ENCODE peak calls at places on chromosomes 6 and 20, in five cellular contexts. S, R, N, D and X are unnamed samples.

GRCh38 chr20:49052334-49052733 is 6.2 kb downstream of the CSE1L start:
- DNase-seq in S (no peak), R (no peak), N (no peak), D (no peak), X (no peak)

GRCh38 chr6:473759-474453 is 82.4 kb downstream of the IRF4 start:
- DNase-seq in S (no peak), R (no peak), N (no peak), D (no peak), X (no peak)

GRCh38 chr6:7419065-7419464 is 29.5 kb downstream of the RIOK1 start:
- DNase-seq in S (no peak), R (no peak), N (no peak), D (no peak), X (no peak)

GRCh38 chr20:24825591-24825990 is 123.5 kb upstream of the CST7 start:
- DNase-seq in S (peak), R (no peak), N (no peak), D (no peak), X (no peak)

GRCh38 chr20:25085756-25086495 is 4.0 kb upstream of the VSX1 start:
- DNase-seq in S (no peak), R (peak), N (no peak), D (no peak), X (no peak)

GRCh38 chr6:156735751-156736150 is 41.4 kb upstream of the ARID1B start:
- DNase-seq in S (no peak), R (no peak), N (no peak), D (no peak), X (no peak)

GRCh38 chr6:111943723-111944122 is 70.5 kb upstream of the FYN start:
- DNase-seq in S (no peak), R (no peak), N (no peak), D (peak), X (no peak)

GRCh38 chr20:8589956-8590355 is 457.9 kb downstream of the PLCB1 start:
- DNase-seq in S (no peak), R (no peak), N (no peak), D (no peak), X (no peak)

GRCh38 chr6:117441824-117442264 is 16.1 kb upstream of the ROS1 start:
- DNase-seq in S (no peak), R (no peak), N (peak), D (no peak), X (no peak)

DNA sequence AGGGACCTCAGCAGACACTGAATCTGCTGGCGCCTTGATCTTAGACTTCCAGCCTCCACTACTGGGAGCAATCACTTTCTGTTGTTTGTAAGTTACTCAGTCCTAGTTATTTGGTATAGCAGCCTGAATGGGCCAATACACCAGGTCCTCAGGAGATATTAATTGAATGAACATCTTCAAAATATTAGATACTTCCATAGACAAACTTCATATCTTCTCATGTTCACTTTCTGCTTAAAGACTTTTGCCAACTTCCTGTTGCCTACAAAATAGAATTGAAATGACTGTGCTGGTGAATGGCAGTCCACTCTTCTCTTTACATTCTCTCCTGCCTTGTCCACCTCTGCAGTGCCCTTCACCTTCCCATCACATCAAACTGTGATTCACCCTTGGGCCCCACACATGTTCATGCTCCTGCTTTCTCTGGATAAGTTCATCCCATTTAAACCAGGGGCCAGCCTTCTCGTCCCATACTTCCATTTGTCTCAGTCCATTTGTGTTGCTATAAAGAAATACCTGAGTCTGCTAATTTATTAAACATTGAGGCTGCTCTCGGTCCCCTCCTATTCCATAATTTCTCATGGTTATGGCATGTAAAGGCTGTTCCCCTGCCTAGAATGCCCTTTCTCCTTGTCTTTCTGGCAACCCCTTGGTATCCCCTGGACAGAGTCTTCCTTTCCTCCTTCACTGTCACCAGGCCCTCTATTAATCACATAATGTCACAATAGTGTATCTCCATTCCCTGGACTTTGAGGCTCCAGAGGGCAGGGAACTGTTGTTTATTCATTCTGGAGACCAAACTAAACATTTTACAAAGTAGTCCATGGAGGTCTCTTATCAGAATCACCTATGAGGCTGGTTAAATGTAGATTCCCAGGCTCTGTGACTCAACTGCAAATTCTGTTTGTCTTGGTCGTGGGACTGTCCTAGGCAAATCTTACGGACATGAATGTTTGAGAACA is 148.3 kb upstream of the TMEM170B start:
- DNase-seq in S (no peak), R (no peak), N (no peak), D (no peak), X (no peak)
- H3K27ac ChIP-seq in S (no peak), R (peak), N (no peak), D (peak), X (peak)

GRCh38 chr6:3230275-3231212 is 3.1 kb upstream of the TUBB2B start:
- DNase-seq in S (no peak), R (no peak), N (no peak), D (no peak), X (no peak)
- H3K4me3 ChIP-seq in S (peak), R (no peak), N (peak), D (peak), X (peak)

GRCh38 chr6:138689849-138690248 is 83.7 kb upstream of the CCDC28A start:
- DNase-seq in S (no peak), R (no peak), N (no peak), D (no peak), X (no peak)

GRCh38 chr6:138692978-138693909 is 80.3 kb upstream of the CCDC28A start:
- DNase-seq in S (peak), R (peak), N (peak), D (peak), X (peak)

GRCh38 chr6:138692058-138692977 is 81.3 kb upstream of the CCDC28A start:
- DNase-seq in S (peak), R (peak), N (peak), D (peak), X (peak)

GRCh38 chr6:138691595-138692057 is 81.9 kb upstream of the CCDC28A start:
- DNase-seq in S (no peak), R (no peak), N (peak), D (no peak), X (no peak)

DNA sequence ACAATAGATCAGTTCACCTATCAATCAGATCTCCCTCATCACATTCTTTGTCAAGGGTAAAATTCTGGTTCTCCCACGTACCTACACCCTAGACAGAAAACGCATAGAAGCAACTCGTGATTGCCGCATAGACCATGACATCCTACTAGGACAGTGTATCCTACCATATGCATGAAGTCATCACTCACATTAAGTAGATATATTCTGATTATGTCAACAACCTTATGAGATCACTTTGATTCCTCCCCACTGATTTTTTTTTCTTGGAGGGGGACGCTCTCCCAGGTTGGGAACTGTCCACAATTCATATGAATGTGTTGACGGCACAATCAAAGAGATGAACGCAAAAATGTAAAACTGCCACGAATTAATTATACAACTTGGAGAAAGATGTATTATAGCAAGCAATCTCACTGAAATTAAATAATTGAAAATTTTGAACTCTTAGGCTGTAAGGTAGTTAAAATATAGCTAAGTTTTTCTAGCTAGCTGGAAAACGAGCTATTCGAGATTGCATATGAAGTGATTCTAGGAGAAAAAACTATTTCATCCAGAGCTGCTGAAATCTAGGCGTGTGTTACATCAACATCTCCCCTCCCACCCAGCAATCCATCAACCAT is 82.5 kb upstream of the CCDC28A start:
- DNase-seq in S (no peak), R (no peak), N (no peak), D (no peak), X (no peak)
- H3K27ac ChIP-seq in S (no peak), R (no peak), N (no peak), D (no peak), X (no peak)

DNA sequence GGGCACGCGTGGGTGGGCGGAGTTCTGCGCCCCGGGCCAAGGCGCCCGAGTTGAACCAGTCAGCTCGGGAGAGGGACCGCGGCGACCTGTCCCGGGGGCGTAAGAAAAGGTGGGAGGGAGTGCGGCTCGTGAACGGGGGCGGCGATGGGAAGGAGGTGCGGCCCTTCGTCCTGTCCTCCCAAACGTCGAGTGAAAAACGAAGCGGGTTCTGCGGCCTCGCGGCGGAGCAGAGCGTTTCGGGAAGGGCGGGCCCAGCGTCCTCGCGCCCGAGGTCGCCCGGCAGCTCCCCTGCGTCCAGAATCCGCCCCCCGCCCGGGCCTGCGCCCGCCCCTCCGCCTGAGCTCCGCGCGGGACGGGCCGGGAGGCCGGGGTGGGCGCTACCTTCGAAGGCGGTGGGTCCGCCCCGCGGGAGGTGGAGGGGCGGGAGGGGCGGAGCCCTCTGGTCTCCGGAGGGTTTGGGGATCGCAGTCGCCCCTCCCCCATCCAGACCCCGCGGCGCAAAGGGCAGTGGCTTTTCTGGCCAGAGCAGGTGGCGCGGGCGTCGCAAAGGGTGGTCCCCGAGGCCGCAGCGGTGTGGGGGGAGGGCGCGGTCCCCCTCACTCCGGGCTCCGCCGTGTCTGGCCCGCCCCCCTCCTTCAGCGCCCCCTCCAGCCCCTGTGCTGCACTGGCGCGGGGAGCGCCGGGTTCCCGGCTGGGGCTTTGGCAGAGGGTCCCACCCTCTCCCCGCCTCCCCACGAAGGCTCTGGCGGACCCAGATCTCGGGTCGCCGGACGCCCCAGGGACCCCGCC is 838 bp downstream of the STMN3 start:
- DNase-seq in S (peak), R (no peak), N (peak), D (peak), X (no peak)
- H3K4me3 ChIP-seq in S (peak), R (peak), N (peak), D (peak), X (peak)

GRCh38 chr6:109526905-109527628 is 44.0 kb upstream of the ZBTB24 start:
- DNase-seq in S (no peak), R (peak), N (peak), D (no peak), X (no peak)
- H3K27ac ChIP-seq in S (no peak), R (no peak), N (no peak), D (no peak), X (no peak)

DNA sequence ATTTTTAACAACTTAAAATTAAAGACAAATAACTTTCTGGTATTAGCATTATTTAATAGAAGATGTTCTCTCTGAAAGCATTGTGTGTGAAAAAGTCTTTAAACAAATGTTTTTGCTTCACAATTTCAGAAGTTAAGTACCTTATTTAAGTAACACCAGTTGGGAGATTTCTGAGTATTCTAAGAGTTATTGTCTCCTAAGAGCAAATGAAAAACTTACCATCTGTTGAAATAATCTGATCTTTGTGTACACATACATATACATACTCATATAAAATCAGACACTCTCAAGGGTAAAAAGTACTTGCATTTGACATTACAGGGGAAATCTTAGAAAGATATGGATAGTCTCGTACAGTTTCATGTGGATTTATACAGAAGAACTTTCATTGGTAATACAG is 2.4 kb downstream of the BTBD3 start:
- DNase-seq in S (no peak), R (no peak), N (no peak), D (no peak), X (no peak)
- H3K4me3 ChIP-seq in S (no peak), R (no peak), N (no peak), D (peak), X (peak)

GRCh38 chr6:45477785-45478184 is 100.1 kb upstream of the SUPT3H start:
- DNase-seq in S (no peak), R (no peak), N (no peak), D (no peak), X (no peak)
- H3K27ac ChIP-seq in S (no peak), R (no peak), N (no peak), D (no peak), X (no peak)

DNA sequence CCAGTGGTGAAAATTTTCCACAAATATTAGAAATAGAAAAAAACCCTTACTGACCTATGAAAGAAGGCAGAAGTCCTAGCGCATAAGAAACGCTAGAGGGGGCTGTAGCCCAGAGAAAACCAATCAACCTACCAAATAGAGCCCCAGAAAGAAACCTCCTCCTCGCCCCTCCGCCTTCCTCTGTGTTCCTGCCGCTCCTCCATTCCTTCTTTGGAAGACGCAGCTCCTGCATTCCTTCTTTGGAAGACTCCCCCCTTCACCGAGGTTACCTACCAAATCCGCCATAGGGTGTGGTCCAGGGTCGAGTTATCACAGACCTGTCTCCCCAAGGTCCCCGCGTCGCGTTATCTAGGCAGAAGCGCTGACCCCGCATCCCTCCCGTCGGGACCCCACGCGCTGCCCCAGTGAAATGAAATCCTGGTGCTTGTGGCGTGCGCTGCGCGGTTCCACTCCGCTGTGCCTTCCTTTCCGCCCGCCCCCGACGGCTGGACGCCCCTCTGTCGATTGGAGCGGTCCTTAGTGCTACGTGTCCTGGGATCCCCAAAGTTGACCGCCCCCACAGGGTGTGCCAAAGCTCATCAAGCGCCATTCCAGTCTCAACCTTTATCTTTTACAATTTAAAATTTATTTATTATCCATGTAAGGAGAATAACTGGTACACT is 12.9 kb downstream of the RPP21 start:
- DNase-seq in S (no peak), R (no peak), N (peak), D (no peak), X (peak)
- H3K4me3 ChIP-seq in S (peak), R (no peak), N (peak), D (peak), X (peak)

DNA sequence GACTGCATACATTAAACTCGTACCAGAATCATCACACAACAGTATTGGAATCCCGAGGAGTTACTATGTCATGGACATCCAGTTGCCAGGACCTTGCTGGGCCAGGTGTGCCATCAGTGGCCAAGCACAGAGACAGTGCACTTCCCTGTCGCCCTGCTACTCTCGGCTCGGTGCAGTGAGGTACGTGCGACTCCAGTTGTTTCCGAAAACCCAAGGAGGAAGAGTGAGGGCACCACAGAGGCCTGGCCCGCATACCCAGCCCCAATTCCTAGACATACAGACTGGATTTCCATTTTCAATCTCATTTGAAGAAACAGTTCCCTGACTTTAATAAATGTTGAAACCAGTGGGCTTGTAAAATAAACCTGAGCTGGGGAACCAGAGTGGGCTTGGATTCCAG is 62.5 kb upstream of the AFDN start:
- DNase-seq in S (peak), R (no peak), N (no peak), D (no peak), X (no peak)
- H3K27ac ChIP-seq in S (no peak), R (no peak), N (no peak), D (no peak), X (no peak)